ENCODE peak calls at places on chromosomes 1 and 21, in seven cellular contexts. I, T, W, P, J, D and M are unnamed samples.

GRCh38 chr1:34800214-34800613 is 7.4 kb downstream of the GJA4 start:
- DNase-seq in I (no peak), T (no peak), W (no peak), P (no peak), J (no peak), D (no peak), M (no peak)

GRCh38 chr21:44708213-44708865 is 3.0 kb downstream of the TSPEAR start:
- DNase-seq in I (no peak), T (no peak), W (no peak), P (no peak), J (no peak), D (no peak), M (no peak)

GRCh38 chr21:38500073-38500472 is 1.8 kb upstream of the ERG start:
- DNase-seq in I (no peak), T (peak; percentile 66), W (no peak), P (no peak), J (no peak), D (no peak), M (no peak)

GRCh38 chr1:160169553-160170399 is 18.4 kb downstream of the ATP1A4 start:
- DNase-seq in I (no peak), T (no peak), W (no peak), P (no peak), J (no peak), D (peak; percentile 86), M (no peak)

GRCh38 chr1:89826594-89826993 is 5.8 kb downstream of the LRRC8D start:
- DNase-seq in I (no peak), T (no peak), W (no peak), P (no peak), J (no peak), D (no peak), M (no peak)

GRCh38 chr1:207890136-207890738 is 20.7 kb downstream of the CD34 start:
- DNase-seq in I (no peak), T (no peak), W (no peak), P (peak; percentile 61), J (peak; percentile 89), D (no peak), M (peak; percentile 47)

GRCh38 chr1:110671323-110671722 is 3.4 kb downstream of the KCNA3 start:
- DNase-seq in I (no peak), T (no peak), W (no peak), P (no peak), J (no peak), D (no peak), M (no peak)

GRCh38 chr1:88998716-88999115 is 6.3 kb upstream of the KYAT3 start:
- DNase-seq in I (peak; percentile 52), T (no peak), W (peak; percentile 59), P (no peak), J (no peak), D (no peak), M (no peak)

GRCh38 chr1:100730130-100730529 is 10.6 kb downstream of the VCAM1 start:
- DNase-seq in I (no peak), T (no peak), W (no peak), P (no peak), J (no peak), D (no peak), M (no peak)

GRCh38 chr1:193437785-193438184 is 251.4 kb upstream of the B3GALT2 start:
- DNase-seq in I (no peak), T (no peak), W (peak; percentile 6), P (no peak), J (no peak), D (no peak), M (no peak)

GRCh38 chr1:26353976-26354820 is at the start of gene CRYBG2:
- DNase-seq in I (no peak), T (no peak), W (peak; percentile 57), P (no peak), J (no peak), D (no peak), M (no peak)

GRCh38 chr1:74436078-74436477 is 76.3 kb downstream of the LRRC53 start:
- DNase-seq in I (no peak), T (no peak), W (no peak), P (no peak), J (no peak), D (no peak), M (no peak)

GRCh38 chr1:76501576-76502219 is 365.6 kb upstream of the ST6GALNAC5 start:
- DNase-seq in I (no peak), T (no peak), W (no peak), P (no peak), J (no peak), D (no peak), M (no peak)

GRCh38 chr1:232211149-232211548 is 418.8 kb downstream of the SIPA1L2 start:
- DNase-seq in I (peak; percentile 16), T (no peak), W (no peak), P (no peak), J (no peak), D (no peak), M (no peak)

GRCh38 chr21:45330075-45330781 is 42.5 kb upstream of the POFUT2 start:
- DNase-seq in I (peak; percentile 93), T (no peak), W (no peak), P (peak; percentile 90), J (no peak), D (peak; percentile 58), M (peak; percentile 86)

DNA sequence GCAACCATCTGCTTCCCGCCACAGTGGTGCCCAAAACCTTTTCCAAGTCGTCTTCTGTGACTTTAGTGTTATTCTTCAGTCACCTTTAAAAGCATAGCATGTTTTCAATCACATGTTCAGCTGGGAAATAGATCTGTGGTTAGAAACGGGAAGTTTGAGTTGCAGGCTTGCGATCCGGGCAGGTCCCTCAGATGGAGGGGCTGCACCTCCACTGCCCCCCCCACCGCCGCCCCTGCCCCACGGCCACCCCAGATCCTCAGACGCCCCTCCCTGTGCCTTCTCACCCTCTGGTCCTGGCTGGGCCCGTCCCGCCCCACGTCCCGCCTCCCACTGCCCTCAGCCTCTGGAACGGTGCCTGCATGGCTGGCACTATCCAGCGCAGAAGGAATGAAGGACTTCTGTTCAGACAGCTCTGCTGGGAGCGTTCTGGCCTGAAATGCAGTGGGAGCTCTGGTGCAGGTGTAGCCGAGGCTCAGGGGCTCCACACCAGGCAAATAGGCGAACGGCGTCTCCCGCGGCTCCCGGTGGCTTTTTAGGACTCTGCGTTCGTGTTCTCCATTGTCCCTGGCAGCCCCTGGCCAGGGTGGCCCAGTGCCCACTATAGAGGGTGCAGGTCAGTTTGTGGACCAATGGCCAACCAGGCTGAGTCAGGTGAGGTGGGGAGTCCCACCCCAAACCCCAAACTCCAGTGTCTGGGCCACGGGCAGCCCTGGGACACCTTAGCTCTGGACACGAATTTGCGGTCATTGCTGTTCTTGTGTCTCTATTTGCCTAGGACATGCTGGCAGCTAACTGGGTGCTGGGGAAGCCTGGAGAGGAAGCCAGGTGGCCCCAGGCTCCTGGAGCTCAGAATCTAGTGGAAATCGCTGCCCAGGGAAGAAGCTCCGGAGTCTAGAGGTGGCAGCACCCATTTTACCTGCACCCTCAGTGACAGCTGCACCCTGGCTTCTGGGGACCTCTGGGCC is 67.1 kb downstream of the FAAP20 start:
- DNase-seq in I (no peak), T (no peak), W (peak; percentile 43), P (no peak), J (peak; percentile 39), D (no peak), M (no peak)
- H3K27ac ChIP-seq in I (no peak overlapping the region), T (no peak overlapping the region), W (peak overlapping the region; percentile 12), P (no peak overlapping the region), J (no peak overlapping the region), D (no peak overlapping the region), M (no peak overlapping the region)

DNA sequence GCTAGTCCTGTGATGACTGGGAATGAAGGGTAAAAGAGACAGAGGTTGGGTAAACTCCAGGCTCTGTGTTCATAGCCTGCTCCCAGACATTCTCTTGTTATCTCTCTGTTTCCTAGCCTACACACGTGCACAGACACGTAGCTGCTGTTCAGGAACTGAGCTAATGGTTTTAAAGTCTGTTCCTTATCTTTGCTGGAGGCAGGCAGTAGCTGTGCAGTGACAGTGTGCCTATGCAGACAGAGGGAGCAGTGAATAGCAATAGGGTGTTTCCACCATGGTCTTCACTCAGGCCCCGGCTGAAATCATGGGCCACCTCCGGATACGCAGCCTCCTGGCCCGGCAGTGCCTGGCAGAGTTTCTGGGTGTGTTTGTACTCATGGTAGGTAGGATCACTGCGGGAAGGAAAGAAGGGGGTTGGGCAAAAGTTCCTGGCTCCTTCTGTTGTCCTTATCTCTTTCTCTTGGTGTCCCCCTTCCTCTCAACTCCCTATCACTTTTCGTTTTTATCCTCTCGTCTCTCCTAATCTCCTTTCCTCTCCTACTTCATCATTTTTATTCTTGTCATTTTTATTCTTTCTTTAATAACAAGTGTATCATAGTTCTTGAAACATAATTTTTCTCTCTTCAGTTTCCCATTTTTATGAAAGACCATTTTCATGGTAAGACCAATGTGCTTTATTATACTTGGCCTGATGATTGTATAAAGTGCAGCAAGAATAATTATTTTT is at the start of gene AQP10:
- DNase-seq in I (no peak), T (no peak), W (no peak), P (no peak), J (no peak), D (no peak), M (no peak)
- TF ChIP-seq POLR2A in I (no peak), T (no peak), W (no peak), P (no peak), J (no peak), D (no peak), M (no peak)

DNA sequence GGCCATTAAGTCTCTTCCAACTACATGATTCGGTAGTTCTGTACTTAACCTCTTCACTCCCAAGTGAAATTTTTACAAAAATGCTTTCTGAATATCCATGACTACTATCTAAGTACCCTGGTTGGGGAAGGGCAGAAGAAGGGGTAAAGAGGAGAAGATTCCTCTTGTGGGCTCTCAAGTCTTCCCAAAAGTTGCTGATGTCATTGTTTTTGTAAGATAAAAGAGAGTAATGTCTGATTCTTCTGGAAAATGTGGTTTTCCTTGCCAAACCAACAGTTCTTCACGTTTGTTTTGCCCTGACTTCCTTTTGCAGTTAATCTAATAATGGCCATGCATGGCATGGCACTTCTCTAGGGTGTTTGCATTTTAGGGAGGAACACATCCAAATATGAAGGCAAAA is 34.7 kb upstream of the AK4 start:
- DNase-seq in I (no peak), T (no peak), W (no peak), P (no peak), J (no peak), D (no peak), M (no peak)
- H3K27ac ChIP-seq in I (no peak overlapping the region), T (no peak overlapping the region), W (no peak overlapping the region), P (no peak overlapping the region), J (no peak overlapping the region), D (no peak overlapping the region), M (no peak overlapping the region)

DNA sequence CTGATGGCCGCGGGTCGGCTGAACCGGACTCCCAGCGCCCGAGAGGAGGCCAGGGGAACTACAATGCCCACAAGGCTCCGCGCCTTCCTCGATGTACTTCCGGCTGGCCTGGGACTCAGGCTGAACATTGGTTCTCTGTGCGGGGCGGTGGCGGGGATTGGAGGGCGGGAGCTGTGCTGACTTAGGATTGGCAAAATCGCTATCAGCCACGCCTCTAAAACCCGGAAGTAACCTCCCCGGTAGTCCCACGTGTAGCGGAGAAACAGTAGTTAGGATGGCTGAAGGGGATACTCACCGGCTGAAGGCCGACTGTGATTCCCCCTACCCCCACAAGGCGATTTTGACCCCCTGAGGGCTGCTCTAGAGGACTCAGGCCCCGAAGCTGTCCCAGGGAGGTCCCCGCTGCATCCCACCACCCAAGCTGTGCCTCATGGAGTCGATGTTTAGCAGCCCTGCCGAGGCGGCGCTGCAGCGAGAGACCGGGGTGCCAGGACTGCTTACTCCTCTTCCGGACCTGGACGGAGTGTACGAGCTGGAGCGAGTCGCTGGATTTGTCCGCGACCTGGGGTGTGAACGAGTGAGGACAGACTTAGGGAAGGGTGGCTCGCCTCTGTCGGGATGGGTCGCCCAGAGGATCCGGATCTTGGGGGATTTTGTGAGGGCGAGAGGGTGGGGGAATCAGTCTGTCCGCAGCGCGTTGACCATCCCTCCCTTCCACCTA is at the start of gene DPH2:
- DNase-seq in I (peak; percentile 95), T (peak; percentile 99), W (peak; percentile 97), P (peak; percentile 98), J (peak; percentile 97), D (peak; percentile 88), M (peak; percentile 97)
- TF ChIP-seq POLR2A in I (peak; percentile 27), T (no peak), W (peak; percentile 19), P (peak; percentile 27), J (peak; percentile 53), D (peak; percentile 37), M (peak; percentile 41)

GRCh38 chr1:46369542-46370213 is 24.4 kb upstream of the FAAH start:
- DNase-seq in I (no peak), T (no peak), W (no peak), P (no peak), J (no peak), D (no peak), M (no peak)
- H3K27ac ChIP-seq in I (no peak overlapping the region), T (no peak overlapping the region), W (no peak overlapping the region), P (no peak overlapping the region), J (no peak overlapping the region), D (no peak overlapping the region), M (no peak overlapping the region)